ENCODE peak calls at places on chromosomes 6 and 20, in six cellular contexts. Q is tibial artery, O is WERI-Rb-1, T is neural crest cell, S is coronary artery, A is astrocyte. Y is an unnamed sample.

GRCh38 chr6:106883808-106884262 is 90.7 kb downstream of the CD24 start:
- DNase-seq in Q (no peak), O (peak; percentile 20), T (no peak), S (no peak), A (no peak), Y (no peak)

GRCh38 chr6:148758492-148758891 is 11.7 kb downstream of the UST start:
- DNase-seq in Q (peak; percentile 31), O (no peak), T (no peak), S (no peak), A (no peak), Y (no peak)

GRCh38 chr6:168658059-168658458 is 217.1 kb downstream of the SMOC2 start:
- DNase-seq in Q (no peak), O (peak; percentile 50), T (no peak), S (peak; percentile 62), A (no peak), Y (no peak)

GRCh38 chr6:7580927-7581618 is 8.9 kb upstream of the SNRNP48 start:
- DNase-seq in Q (no peak), O (no peak), T (no peak), S (no peak), A (no peak), Y (no peak)

GRCh38 chr6:121971886-121972285 is 427.6 kb upstream of the HSF2 start:
- DNase-seq in Q (no peak), O (no peak), T (no peak), S (no peak), A (peak; percentile 61), Y (no peak)

GRCh38 chr20:23626040-23626620 is 11.6 kb downstream of the CST3 start:
- DNase-seq in Q (peak; percentile 51), O (no peak), T (no peak), S (no peak), A (no peak), Y (no peak)

GRCh38 chr6:170035896-170036295 is 255.0 kb downstream of the DLL1 start:
- DNase-seq in Q (no peak), O (peak; percentile 37), T (no peak), S (peak; percentile 60), A (no peak), Y (no peak)

GRCh38 chr20:63692436-63693078 is 3.9 kb upstream of the TNFRSF6B start:
- DNase-seq in Q (no peak), O (no peak), T (no peak), S (peak; percentile 74), A (no peak), Y (no peak)

GRCh38 chr6:65818576-65818975 is 111.5 kb upstream of the EYS start:
- DNase-seq in Q (no peak), O (no peak), T (no peak), S (no peak), A (no peak), Y (no peak)

GRCh38 chr6:67459556-67459955 is 1175.5 kb upstream of the ADGRB3 start:
- DNase-seq in Q (no peak), O (no peak), T (no peak), S (no peak), A (no peak), Y (no peak)

GRCh38 chr6:111252451-111252850 is 165.1 kb downstream of the SLC16A10 start:
- DNase-seq in Q (no peak), O (no peak), T (no peak), S (no peak), A (no peak), Y (no peak)

GRCh38 chr6:79071547-79071946 is 6.5 kb downstream of the PHIP start:
- DNase-seq in Q (no peak), O (no peak), T (no peak), S (no peak), A (no peak), Y (no peak)

GRCh38 chr6:63597142-63598000 is 25.1 kb downstream of the LOC128125822 start:
- DNase-seq in Q (no peak), O (no peak), T (no peak), S (no peak), A (peak; percentile 25), Y (no peak)

GRCh38 chr20:35302421-35303335 is 10.5 kb upstream of the FAM83C start:
- DNase-seq in Q (no peak), O (no peak), T (no peak), S (no peak), A (peak; percentile 78), Y (no peak)

GRCh38 chr6:160978141-160978926 is 13.2 kb upstream of the MAP3K4 start:
- DNase-seq in Q (no peak), O (no peak), T (no peak), S (no peak), A (peak; percentile 57), Y (no peak)

GRCh38 chr6:144305567-144305966 is 20.4 kb downstream of the UTRN start:
- DNase-seq in Q (no peak), O (no peak), T (no peak), S (no peak), A (no peak), Y (no peak)

GRCh38 chr6:22113046-22113766 is 183.6 kb downstream of the PRL start:
- DNase-seq in Q (peak; percentile 65), O (no peak), T (no peak), S (no peak), A (peak; percentile 100), Y (no peak)

GRCh38 chr20:45833030-45833882 is at the start of gene SNX21:
- DNase-seq in Q (peak; percentile 90), O (peak; percentile 82), T (peak; percentile 69), S (peak; percentile 95), A (peak; percentile 92), Y (peak; percentile 59)

GRCh38 chr6:89375427-89375868 is 22.9 kb upstream of the UBE2J1 start:
- DNase-seq in Q (no peak), O (peak; percentile 91), T (no peak), S (no peak), A (no peak), Y (peak; percentile 59)

GRCh38 chr20:20939006-20939405 is 167.2 kb downstream of the LINC00237 start:
- DNase-seq in Q (no peak), O (no peak), T (no peak), S (no peak), A (no peak), Y (no peak)

GRCh38 chr20:64005394-64005793 is 24.5 kb downstream of the PRPF6 start:
- DNase-seq in Q (no peak), O (no peak), T (no peak), S (no peak), A (no peak), Y (no peak)

GRCh38 chr6:157995458-157995857 is 13.8 kb downstream of the SYNJ2 start:
- DNase-seq in Q (no peak), O (peak; percentile 60), T (no peak), S (no peak), A (no peak), Y (no peak)

GRCh38 chr6:168029459-168030217 is 32.2 kb downstream of the KIF25 start:
- DNase-seq in Q (no peak), O (no peak), T (no peak), S (no peak), A (no peak), Y (no peak)

GRCh38 chr6:34865107-34865506 is 22.7 kb downstream of the TAF11 start:
- DNase-seq in Q (no peak), O (no peak), T (no peak), S (no peak), A (no peak), Y (no peak)

GRCh38 chr6:168583821-168584220 is 142.8 kb downstream of the SMOC2 start:
- DNase-seq in Q (no peak), O (no peak), T (no peak), S (peak; percentile 63), A (no peak), Y (no peak)

GRCh38 chr20:21322921-21323321 is 19.8 kb downstream of the XRN2 start:
- DNase-seq in Q (no peak), O (no peak), T (no peak), S (no peak), A (no peak), Y (no peak)

GRCh38 chr6:158481612-158482473 is 78.0 kb upstream of the TMEM181 start:
- DNase-seq in Q (no peak), O (no peak), T (no peak), S (no peak), A (peak; percentile 80), Y (no peak)

GRCh38 chr20:59004763-59005522 is 2.1 kb downstream of the CTSZ start:
- DNase-seq in Q (peak; percentile 67), O (no peak), T (no peak), S (peak; percentile 75), A (no peak), Y (no peak)

GRCh38 chr20:52305029-52305645 is 113.6 kb upstream of the ZFP64 start:
- DNase-seq in Q (no peak), O (no peak), T (no peak), S (no peak), A (no peak), Y (no peak)

GRCh38 chr20:48153523-48153922 is 368.2 kb upstream of the SULF2 start:
- DNase-seq in Q (no peak), O (no peak), T (no peak), S (no peak), A (peak; percentile 48), Y (no peak)

GRCh38 chr6:47671777-47672176 is 26.6 kb upstream of the ADGRF4 start:
- DNase-seq in Q (no peak), O (no peak), T (no peak), S (no peak), A (no peak), Y (no peak)

GRCh38 chr6:137880633-137881521 is 13.8 kb downstream of the TNFAIP3 start:
- DNase-seq in Q (no peak), O (no peak), T (no peak), S (no peak), A (no peak), Y (no peak)

GRCh38 chr6:31729979-31730630 is 1.0 kb upstream of the DDAH2 start:
- DNase-seq in Q (peak; percentile 92), O (peak; percentile 94), T (peak; percentile 94), S (peak; percentile 95), A (peak; percentile 78), Y (peak; percentile 90)
- TF ChIP-seq CTCF in Q (peak; percentile 13), O (peak; percentile 14), T (no peak), S (no peak), A (no peak), Y (no peak)

GRCh38 chr6:135540207-135540877 is 42.8 kb upstream of the AHI1 start:
- DNase-seq in Q (no peak), O (no peak), T (no peak), S (no peak), A (peak; percentile 37), Y (no peak)
- TF ChIP-seq CTCF in Q (no peak), O (no peak), T (no peak), S (no peak), A (peak; percentile 3), Y (no peak)

GRCh38 chr20:38115205-38115604 is 49.9 kb downstream of the TGM2 start:
- DNase-seq in Q (no peak), O (no peak), T (no peak), S (no peak), A (no peak), Y (no peak)
- TF ChIP-seq CTCF in Q (no peak), O (no peak), T (no peak), S (no peak), A (no peak), Y (no peak)

DNA sequence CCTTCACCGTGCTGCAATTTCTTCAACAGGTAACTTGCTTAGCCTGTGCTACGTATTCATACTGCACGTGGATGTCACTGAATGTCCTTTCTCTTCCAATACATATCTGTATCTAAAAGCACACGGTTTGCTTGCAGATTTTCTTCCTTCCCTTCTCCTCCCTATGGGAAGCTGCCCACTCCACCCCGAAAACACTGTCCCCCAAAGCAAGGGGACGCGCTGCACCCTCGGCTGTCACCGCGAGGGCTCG is 708 bp downstream of the TMX4 start:
- DNase-seq in Q (no peak), O (no peak), T (no peak), S (no peak), A (no peak), Y (no peak)
- TF ChIP-seq CTCF in Q (no peak), O (no peak), T (peak; percentile 9), S (no peak), A (no peak), Y (no peak)

Y was measured in progenitor cell of endocrine pancreas.